ENCODE peak calls at places on chromosomes 13 and 19, in six cellular contexts. N is suprapubic skin, T is endothelial cell of umbilical vein, D is stomach, K is GM23338, O is spleen. J is an unnamed sample.

GRCh38 chr13:50783066-50783465 is 60.4 kb downstream of the DLEU7 start:
- DNase-seq in N (no peak), T (no peak), D (no peak), K (no peak), O (no peak), J (no peak)

GRCh38 chr19:51511353-51511752 is 9.8 kb upstream of the SIGLEC12 start:
- DNase-seq in N (no peak), T (no peak), D (no peak), K (peak; percentile 85), O (no peak), J (no peak)

GRCh38 chr13:73522937-73523336 is 464.1 kb downstream of the KLF5 start:
- DNase-seq in N (no peak), T (no peak), D (no peak), K (peak; percentile 34), O (no peak), J (no peak)

GRCh38 chr19:17348700-17349099 is 11.3 kb downstream of the GTPBP3 start:
- DNase-seq in N (no peak), T (peak; percentile 92), D (no peak), K (peak; percentile 77), O (peak; percentile 85), J (no peak)

GRCh38 chr13:42864952-42865634 is 83.7 kb downstream of the FAM216B start:
- DNase-seq in N (no peak), T (no peak), D (no peak), K (no peak), O (no peak), J (no peak)

GRCh38 chr19:11560404-11560988 is 1.5 kb upstream of the ELOF1 start:
- DNase-seq in N (no peak), T (peak; percentile 78), D (peak; percentile 41), K (peak; percentile 95), O (no peak), J (peak; percentile 42)

GRCh38 chr13:111927181-111927540 is 139.8 kb upstream of the SOX1 start:
- DNase-seq in N (peak; percentile 32), T (no peak), D (peak; percentile 8), K (no peak), O (peak; percentile 53), J (no peak)

GRCh38 chr19:41987141-41987860 is 6.7 kb downstream of the ATP1A3 start:
- DNase-seq in N (no peak), T (no peak), D (no peak), K (no peak), O (no peak), J (no peak)

GRCh38 chr19:51135004-51135403 is 7.1 kb upstream of the SIGLEC7 start:
- DNase-seq in N (no peak), T (no peak), D (no peak), K (no peak), O (no peak), J (no peak)

GRCh38 chr19:5990289-5990797 is 12.4 kb upstream of the RANBP3 start:
- DNase-seq in N (no peak), T (no peak), D (no peak), K (peak; percentile 79), O (no peak), J (peak; percentile 32)

GRCh38 chr19:39372047-39372802 is 18.7 kb downstream of the PAF1 start:
- DNase-seq in N (peak; percentile 93), T (peak; percentile 75), D (peak; percentile 52), K (no peak), O (no peak), J (peak; percentile 70)

GRCh38 chr19:54247106-54247930 is 4.7 kb upstream of the LILRA6 start:
- DNase-seq in N (peak; percentile 62), T (no peak), D (no peak), K (no peak), O (no peak), J (no peak)

GRCh38 chr13:104295537-104295936 is 1229.3 kb upstream of the SLC10A2 start:
- DNase-seq in N (no peak), T (no peak), D (no peak), K (no peak), O (no peak), J (no peak)

GRCh38 chr13:48497669-48498068 is 35.2 kb downstream of the RCBTB2 start:
- DNase-seq in N (no peak), T (no peak), D (no peak), K (no peak), O (no peak), J (no peak)

GRCh38 chr13:98853791-98854191 is 101.3 kb upstream of the SLC15A1 start:
- DNase-seq in N (no peak), T (no peak), D (peak; percentile 31), K (no peak), O (no peak), J (no peak)

GRCh38 chr19:6198896-6199239 is 63.4 kb downstream of the ACSBG2 start:
- DNase-seq in N (no peak), T (no peak), D (no peak), K (no peak), O (no peak), J (no peak)

GRCh38 chr13:102724923-102725322 is 30.1 kb upstream of the METTL21C start:
- DNase-seq in N (no peak), T (peak; percentile 76), D (no peak), K (no peak), O (no peak), J (no peak)

GRCh38 chr13:80363890-80364503 is 23.1 kb upstream of the SPRY2 start:
- DNase-seq in N (no peak), T (peak; percentile 46), D (no peak), K (peak; percentile 67), O (no peak), J (no peak)

GRCh38 chr19:48598996-48599626 is 7.4 kb upstream of the SPACA4 start:
- DNase-seq in N (no peak), T (no peak), D (no peak), K (no peak), O (no peak), J (no peak)

GRCh38 chr19:48595833-48596232 is 10.7 kb upstream of the SPACA4 start:
- DNase-seq in N (no peak), T (no peak), D (no peak), K (no peak), O (no peak), J (no peak)

GRCh38 chr19:48596237-48596636 is 10.3 kb upstream of the SPACA4 start:
- DNase-seq in N (no peak), T (no peak), D (no peak), K (no peak), O (no peak), J (no peak)

GRCh38 chr19:48595171-48595570 is 11.4 kb upstream of the SPACA4 start:
- DNase-seq in N (no peak), T (no peak), D (no peak), K (no peak), O (no peak), J (no peak)

GRCh38 chr19:48596679-48597465 is 9.7 kb upstream of the SPACA4 start:
- DNase-seq in N (no peak), T (no peak), D (no peak), K (no peak), O (no peak), J (no peak)
- TF ChIP-seq POLR2AphosphoS5 in N (no peak), T (no peak), D (no peak), K (no peak), O (no peak), J (no peak)

GRCh38 chr19:45135176-45135575 is 25.6 kb downstream of the NKPD1 start:
- DNase-seq in N (no peak), T (no peak), D (no peak), K (no peak), O (no peak), J (no peak)
- H3K4me1 ChIP-seq in N (peaks cover 23% of the 10 kb centered on the region), T (peaks cover 4% of the 10 kb centered on the region), D (peaks cover 42% of the 10 kb centered on the region), K (peaks cover 17% of the 10 kb centered on the region), O (peaks cover 49% of the 10 kb centered on the region), J (no peaks in the 10 kb centered on the region)

GRCh38 chr19:40612831-40613668 is 11.9 kb downstream of the LTBP4 start:
- DNase-seq in N (peak; percentile 89), T (no peak), D (peak; percentile 72), K (peak; percentile 93), O (peak; percentile 88), J (peak; percentile 37)
- H3K4me3 ChIP-seq in N (peak overlapping the region; percentile 61), T (peak overlapping the region; percentile 26), D (peak overlapping the region; percentile 60), K (peak overlapping the region; percentile 96), O (peak overlapping the region; percentile 43), J (peak overlapping the region; percentile 48)

GRCh38 chr13:27135023-27135422 is 36.6 kb downstream of the USP12 start:
- DNase-seq in N (no peak), T (peak; percentile 17), D (no peak), K (no peak), O (no peak), J (no peak)
- TF ChIP-seq POLR2AphosphoS5 in N (no peak), T (no peak), D (no peak), K (no peak), O (no peak), J (no peak)